ENCODE peak calls at places on chromosomes 12 and 14, in five cellular contexts. W is AG04450, E is body of pancreas, F is natural killer cell, D is left lung. I is an unnamed sample.

GRCh38 chr12:116244001-116244400 is 33.5 kb downstream of the MED13L start:
- DNase-seq in F (no peak), E (peak), W (peak), D (no peak), I (no peak)

GRCh38 chr12:12159988-12160387 is 89.2 kb downstream of the BCL2L14 start:
- DNase-seq in F (no peak), W (no peak), D (no peak), E (no peak), I (no peak)

GRCh38 chr12:108750471-108751402 is 19.4 kb upstream of the CORO1C start:
- DNase-seq in E (no peak), D (no peak), W (no peak), F (no peak), I (no peak)

GRCh38 chr12:15278816-15279658 is 43.3 kb upstream of the PTPRO start:
- DNase-seq in W (no peak), F (no peak), E (peak), D (peak), I (no peak)

GRCh38 chr12:85996280-85996679 is 122.2 kb downstream of the NTS start:
- DNase-seq in W (no peak), D (no peak), F (no peak), E (no peak), I (no peak)

GRCh38 chr14:90444077-90444696 is 47.4 kb downstream of the CALM1 start:
- DNase-seq in W (no peak), D (peak), F (no peak), E (no peak), I (no peak)

GRCh38 chr14:99261916-99262787 is 9.8 kb downstream of the BCL11B start:
- DNase-seq in D (no peak), F (no peak), E (no peak), W (no peak), I (no peak)

GRCh38 chr14:67515386-67516079 is 17.6 kb upstream of the PLEKHH1 start:
- DNase-seq in D (peak), W (no peak), E (no peak), F (no peak), I (no peak)

GRCh38 chr12:6909421-6910145 is 4.8 kb upstream of the ENO2 start:
- DNase-seq in F (no peak), E (no peak), W (no peak), D (no peak), I (no peak)

GRCh38 chr12:130661501-130662255 is 54.4 kb downstream of the RIMBP2 start:
- DNase-seq in W (no peak), D (no peak), F (no peak), E (no peak), I (no peak)

GRCh38 chr12:111313833-111314259 is 55.0 kb downstream of the PHETA1 start:
- DNase-seq in E (peak), W (peak), F (peak), D (peak), I (peak)

DNA sequence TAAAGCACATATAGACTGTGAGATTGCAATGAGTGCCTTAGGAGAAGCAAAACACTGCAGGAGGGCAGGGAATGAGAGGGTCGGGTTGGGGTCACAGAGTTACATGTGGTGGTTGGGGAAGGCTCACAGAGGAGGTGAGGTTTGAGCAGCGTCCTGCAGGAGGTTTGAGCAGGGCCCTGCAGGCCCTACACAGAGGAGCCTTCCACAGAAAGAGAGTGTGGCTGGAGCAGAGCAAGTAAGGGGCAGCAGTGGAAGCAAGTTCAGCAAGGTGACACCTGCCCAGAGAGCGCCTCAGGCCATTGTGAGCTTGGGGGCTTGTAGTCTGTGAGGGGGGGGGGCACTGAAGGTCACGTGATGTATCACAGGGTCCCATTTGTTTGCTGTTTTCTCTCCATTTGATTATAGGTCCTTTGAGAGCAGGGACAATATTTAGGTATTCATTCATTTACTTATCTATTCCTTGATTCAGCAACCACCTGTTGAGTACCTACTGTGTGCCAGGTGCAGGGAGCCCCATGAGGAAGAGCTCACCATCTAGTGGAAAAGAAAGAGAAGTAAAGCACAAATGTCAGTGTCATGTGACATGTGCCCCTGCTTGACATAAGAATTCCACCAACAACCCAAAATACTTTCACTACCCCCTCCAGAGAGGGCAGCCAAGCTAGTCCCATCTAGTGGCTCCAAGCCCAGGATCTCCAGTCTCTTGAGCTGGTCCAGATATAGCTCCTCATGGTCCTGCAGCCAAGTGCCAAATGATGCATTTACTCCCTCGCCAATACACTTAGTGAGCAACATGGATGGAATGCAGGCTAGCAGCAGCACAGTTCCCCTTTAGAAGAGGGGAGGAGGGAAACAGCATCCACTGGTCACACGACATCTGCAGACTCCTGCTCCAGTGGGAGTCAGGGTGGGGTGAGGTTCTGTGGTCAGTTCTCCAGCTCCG is 56.8 kb downstream of the GALNT16 start:
- DNase-seq in F (no peak), W (peak), D (no peak), E (peak), I (peak)
- TF ChIP-seq CTCF in F (no peak), W (no peak), D (no peak), E (no peak), I (no peak)

DNA sequence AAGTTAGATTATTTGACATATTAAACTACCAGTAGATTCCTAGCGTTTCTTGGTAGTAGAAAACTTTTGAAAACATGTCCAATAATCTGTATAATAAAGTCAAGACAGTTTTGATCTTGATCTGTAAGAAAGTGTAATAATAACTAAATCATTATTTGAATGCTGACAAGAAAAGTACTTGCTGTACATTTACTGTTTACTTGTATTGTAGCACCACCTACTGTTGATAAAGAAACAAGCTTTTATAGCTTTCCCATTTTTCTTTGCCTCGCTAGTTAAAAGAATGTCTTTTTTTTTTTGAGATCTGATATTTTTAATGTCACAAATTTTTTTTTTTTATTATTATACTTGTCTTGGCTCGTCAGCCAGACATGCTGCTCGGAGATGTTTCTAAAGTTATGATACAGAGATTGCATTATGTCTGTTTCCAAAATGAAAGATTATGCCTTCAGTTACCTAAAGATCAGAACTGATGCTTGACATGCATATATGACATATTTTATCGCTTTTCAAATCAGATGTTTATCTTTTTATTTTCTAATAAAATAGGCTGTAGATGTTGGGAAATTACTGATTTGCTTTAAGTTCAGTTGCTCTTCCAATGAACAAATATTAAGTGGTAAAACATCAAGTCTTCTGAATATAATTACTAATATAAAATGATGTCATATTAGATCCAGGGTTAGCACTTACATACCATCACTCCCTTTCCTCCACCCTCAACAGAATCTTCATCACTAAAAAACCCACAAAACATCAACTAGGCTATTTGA is 140.5 kb downstream of the AKAP6 start:
- DNase-seq in F (no peak), E (no peak), D (no peak), W (no peak), I (no peak)
- TF ChIP-seq CTCF in F (peak), E (peak), D (peak), W (peak), I (peak)

GRCh38 chr12:34253674-34254073 is 231.4 kb downstream of the ALG10 start:
- DNase-seq in F (no peak), W (no peak), D (no peak), E (no peak), I (no peak)

DNA sequence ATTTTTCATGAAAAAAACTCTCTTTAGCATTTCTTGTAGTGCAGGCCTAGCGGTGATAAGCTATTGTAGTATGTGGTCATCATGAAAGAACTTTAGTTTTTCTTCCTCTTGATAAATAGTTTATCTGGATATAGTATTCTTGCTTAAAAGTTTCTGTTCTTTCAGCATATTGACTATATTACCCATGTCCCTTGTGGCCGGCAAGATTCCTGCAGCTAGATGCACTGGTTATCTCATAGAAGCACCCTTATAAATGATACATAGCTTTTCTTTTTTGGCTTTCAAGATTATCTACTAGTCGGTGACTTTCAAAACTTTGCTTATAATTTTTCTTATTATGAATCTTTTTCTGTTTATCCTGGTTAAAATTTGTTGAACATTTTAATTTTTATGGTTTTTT is 234.8 kb downstream of the ALG10 start:
- DNase-seq in D (no peak), F (no peak), E (no peak), W (no peak), I (no peak)
- TF ChIP-seq CTCF in D (no peak), F (no peak), E (no peak), W (no peak), I (no peak)

GRCh38 chr14:76688373-76688671 is 72.9 kb upstream of the VASH1 start:
- DNase-seq in E (no peak), D (no peak), F (no peak), W (no peak), I (no peak)
- TF ChIP-seq CTCF in E (no peak), D (no peak), F (no peak), W (no peak), I (no peak)

DNA sequence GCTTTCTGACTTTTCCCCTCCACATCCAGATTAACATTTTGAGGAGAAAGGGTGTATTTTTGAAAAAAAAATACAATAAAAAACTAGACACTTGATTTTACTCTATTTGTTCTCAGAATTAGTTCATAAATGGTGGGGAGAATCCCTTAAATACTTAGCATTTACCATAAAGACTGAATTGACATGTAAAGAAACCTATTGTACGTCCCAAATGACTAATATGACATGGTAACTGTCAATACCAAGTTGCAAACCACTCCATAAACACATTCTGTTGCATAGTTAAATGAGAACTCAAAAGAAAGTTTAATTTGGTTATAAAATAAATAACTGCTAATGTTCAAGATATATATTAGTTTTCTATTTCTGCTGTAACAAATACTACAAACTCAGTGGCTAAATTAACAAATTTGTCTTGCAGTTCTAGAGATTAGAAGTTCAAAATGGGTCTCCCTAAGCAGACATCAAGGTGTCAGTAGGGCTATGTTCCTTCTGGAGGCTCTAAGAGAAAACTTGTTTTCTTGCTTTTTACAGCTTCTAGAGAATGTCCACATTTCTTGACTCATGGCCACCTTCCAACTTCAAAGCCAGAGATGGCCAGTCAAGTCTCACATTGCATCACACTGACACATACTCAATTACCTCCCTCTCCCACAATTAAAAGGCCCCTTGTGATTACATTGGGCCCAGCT is 16.0 kb downstream of the NELL2 start:
- DNase-seq in D (no peak), E (no peak), F (no peak), W (no peak), I (no peak)
- TF ChIP-seq CTCF in D (no peak), E (no peak), F (no peak), W (no peak), I (no peak)

DNA sequence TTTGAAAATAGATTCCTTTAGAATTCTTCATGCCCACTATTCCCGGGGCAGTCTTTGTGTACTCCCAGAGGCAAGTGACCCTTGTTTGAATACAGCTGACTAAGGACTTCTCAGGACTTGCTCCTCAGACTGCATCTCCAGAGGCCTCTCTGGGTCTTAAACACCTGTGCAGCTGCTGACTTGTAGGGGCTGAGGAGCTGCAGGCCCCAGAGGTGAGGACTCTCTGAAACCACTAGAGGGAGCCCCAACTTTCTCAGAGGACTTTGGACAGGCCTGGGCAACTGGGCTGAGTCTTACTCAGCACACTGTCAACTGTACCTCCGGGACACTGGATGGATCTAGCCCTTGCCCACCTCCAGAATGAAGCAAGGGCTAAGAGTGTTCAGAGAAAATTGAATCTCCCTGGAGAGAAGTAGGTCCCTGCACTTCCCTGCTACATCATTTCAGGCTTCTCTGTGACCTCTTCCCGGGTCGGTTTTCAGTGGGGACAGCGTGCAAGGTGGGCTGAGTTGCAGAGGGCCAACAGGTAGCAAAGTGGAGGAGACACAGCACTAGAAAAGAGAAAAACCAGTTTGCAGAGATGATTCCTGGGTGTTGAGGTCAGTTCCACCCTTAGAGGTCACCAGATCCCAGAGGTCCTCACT is 164.6 kb downstream of the TMEM117 start:
- DNase-seq in E (peak), D (no peak), W (peak), F (no peak), I (no peak)
- TF ChIP-seq CTCF in E (peak), D (peak), W (peak), F (no peak), I (peak)

GRCh38 chr14:100384819-100385813 is 62.0 kb downstream of the SLC25A47 start:
- DNase-seq in E (no peak), W (no peak), F (no peak), D (no peak), I (no peak)
- TF ChIP-seq CTCF in E (peak), W (peak), F (no peak), D (peak), I (peak)

GRCh38 chr12:43957732-43958131 is 121.9 kb downstream of the TMEM117 start:
- DNase-seq in D (no peak), E (peak), F (no peak), W (peak), I (no peak)
- TF ChIP-seq CTCF in D (peak), E (peak), F (peak), W (peak), I (peak)

DNA sequence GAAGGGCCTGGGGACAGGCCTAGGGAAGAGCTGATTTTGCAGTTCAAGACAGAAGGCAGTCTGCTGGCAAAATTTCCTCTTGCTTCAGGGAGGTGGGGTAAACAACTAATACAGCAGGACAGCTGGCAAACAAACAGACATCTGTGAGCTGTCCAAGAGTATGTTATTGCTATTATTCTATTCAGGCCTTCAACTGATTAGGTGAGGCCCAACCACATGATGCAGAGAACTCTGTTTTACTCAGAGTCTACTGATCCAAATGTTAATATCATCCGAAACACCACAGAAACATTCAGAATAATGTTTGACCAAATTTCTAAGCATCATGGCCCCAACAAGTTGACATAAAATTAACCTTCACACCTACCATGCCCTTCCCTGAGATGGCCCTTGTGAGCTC is 161.0 kb upstream of the E2F7 start:
- DNase-seq in W (no peak), F (no peak), D (no peak), E (no peak), I (no peak)
- TF ChIP-seq CTCF in W (no peak), F (no peak), D (no peak), E (no peak), I (no peak)

GRCh38 chr14:53180272-53181221 is 27.4 kb upstream of the DDHD1 start:
- DNase-seq in E (no peak), D (no peak), F (no peak), W (no peak), I (no peak)
- TF ChIP-seq CTCF in E (no peak), D (no peak), F (no peak), W (peak), I (peak)